ENCODE peak calls at places on chromosomes 13 and 19, in seven cellular contexts. Z, W, I, L, A, X and Q are unnamed samples.
A peak's percentile ranks its signal among the peaks of the same experiment; 100 is the strongest.

GRCh38 chr13:110458594-110459365 is 102.7 kb downstream of the RAB20 start:
- DNase-seq in W (no peak), A (no peak), Z (no peak), I (no peak), X (no peak), L (no peak), Q (no peak)

GRCh38 chr19:37987356-37988332 is 80.6 kb downstream of the SIPA1L3 start:
- DNase-seq in A (no peak), X (no peak), I (no peak), W (no peak), L (no peak), Z (no peak), Q (peak; percentile 37)

GRCh38 chr13:72651196-72651595 is 76.2 kb downstream of the MZT1 start:
- DNase-seq in Z (peak; percentile 27), X (no peak), W (no peak), A (peak; percentile 5), L (no peak), I (no peak), Q (no peak)

GRCh38 chr13:45441633-45442032 is 23.1 kb upstream of the COG3 start:
- DNase-seq in Z (peak; percentile 54), L (peak; percentile 47), W (no peak), A (peak; percentile 16), X (no peak), I (no peak), Q (no peak)

GRCh38 chr19:2244122-2244411 is 5.1 kb upstream of the AMH start:
- DNase-seq in A (no peak), W (no peak), L (no peak), Z (no peak), I (no peak), X (no peak), Q (no peak)

GRCh38 chr19:45424191-45425058 is 708 bp upstream of the ERCC1 start:
- DNase-seq in X (peak; percentile 91), A (peak; percentile 93), I (no peak), W (peak; percentile 96), L (peak; percentile 97), Z (peak; percentile 95), Q (peak; percentile 45)

GRCh38 chr13:87255394-87255793 is 415.8 kb upstream of the SLITRK5 start:
- DNase-seq in W (no peak), A (no peak), Z (no peak), L (no peak), X (no peak), I (no peak), Q (no peak)

GRCh38 chr19:19403373-19403901 is 2.0 kb upstream of the GATAD2A start:
- DNase-seq in W (no peak), A (no peak), X (peak; percentile 87), I (no peak), Z (peak; percentile 66), L (peak; percentile 48), Q (no peak)

GRCh38 chr19:1259206-1259872 is 9.8 kb upstream of the CIRBP start:
- DNase-seq in Z (peak; percentile 38), I (no peak), L (no peak), X (peak; percentile 80), W (peak; percentile 25), A (peak; percentile 63), Q (peak; percentile 74)

GRCh38 chr19:46717034-46717715 is at the start of gene PRKD2:
- DNase-seq in Z (peak; percentile 69), W (peak; percentile 90), L (peak; percentile 72), A (peak; percentile 81), X (peak; percentile 87), I (peak; percentile 88), Q (peak; percentile 98)

GRCh38 chr19:33134571-33135041 is 2.7 kb downstream of the WDR88 start:
- DNase-seq in I (no peak), W (no peak), X (no peak), Z (no peak), A (no peak), L (no peak), Q (peak; percentile 37)

GRCh38 chr13:110242615-110243014 is 64.3 kb downstream of the COL4A1 start:
- DNase-seq in Z (no peak), L (no peak), W (no peak), X (no peak), A (no peak), I (no peak), Q (no peak)

GRCh38 chr13:93765056-93765455 is 538.4 kb downstream of the GPC6 start:
- DNase-seq in Z (no peak), L (no peak), X (no peak), A (no peak), W (no peak), I (no peak), Q (no peak)

GRCh38 chr13:99085139-99085845 is 107.4 kb upstream of the DOCK9 start:
- DNase-seq in I (no peak), A (no peak), W (no peak), Z (no peak), X (no peak), L (no peak), Q (peak; percentile 17)

GRCh38 chr13:50319603-50320296 is 304.5 kb downstream of the KCNRG start:
- DNase-seq in I (no peak), L (peak; percentile 16), A (peak; percentile 67), Z (peak; percentile 75), X (no peak), W (no peak), Q (no peak)

GRCh38 chr13:107458269-107458668 is 757.1 kb downstream of the LIG4 start:
- DNase-seq in X (no peak), L (no peak), A (no peak), I (no peak), Z (no peak), W (no peak), Q (no peak)

GRCh38 chr13:100517135-100517534 is 71.5 kb downstream of the GGACT start:
- DNase-seq in W (peak; percentile 18), Z (no peak), X (no peak), A (no peak), I (no peak), L (no peak), Q (no peak)

GRCh38 chr13:76286178-76286577 is 600.0 kb downstream of the KCTD12 start:
- DNase-seq in X (no peak), L (peak; percentile 10), W (no peak), I (no peak), Z (peak; percentile 28), A (peak; percentile 56), Q (no peak)

GRCh38 chr19:38849746-38850230 is at the start of gene HNRNPL:
- DNase-seq in L (no peak), X (peak; percentile 100), A (no peak), I (peak; percentile 99), W (no peak), Z (no peak), Q (peak; percentile 99)

DNA sequence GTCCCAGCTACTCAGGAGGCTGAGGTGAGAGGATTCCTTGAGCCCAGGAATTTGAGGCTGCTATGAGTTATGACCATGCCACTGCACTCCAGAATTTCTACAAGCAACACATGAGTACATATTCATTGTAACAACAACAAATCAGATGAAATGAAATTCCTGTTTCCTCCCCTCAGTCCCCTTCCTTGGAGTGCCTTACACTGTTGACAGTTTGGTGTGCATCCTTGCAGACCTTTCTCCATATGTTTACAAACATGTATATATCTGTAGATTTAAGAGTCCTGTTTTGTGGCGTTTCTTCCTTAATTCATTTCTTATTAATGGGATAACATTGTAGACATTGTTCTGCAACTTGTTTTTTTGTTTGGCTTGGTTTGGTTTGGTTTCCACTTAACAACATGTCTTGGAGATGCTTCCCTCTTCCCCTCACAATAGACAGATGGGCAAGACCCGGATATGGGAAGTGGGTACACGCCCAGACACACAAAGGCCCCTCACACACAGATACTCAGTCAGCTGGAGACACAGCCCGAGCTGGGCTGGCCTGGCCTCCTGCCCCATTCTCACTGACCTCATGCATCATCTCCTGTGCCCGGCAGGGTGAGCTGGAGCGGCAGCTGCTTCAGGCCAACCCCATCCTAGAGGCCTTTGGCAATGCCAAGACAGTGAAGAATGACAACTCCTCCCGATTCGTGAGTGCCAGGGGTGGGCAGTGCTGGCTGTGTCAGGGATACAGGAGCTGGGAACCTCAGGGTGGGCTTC is 21.7 kb downstream of the MYH14 start:
- DNase-seq in Z (no peak), X (no peak), A (no peak), L (no peak), I (no peak), W (no peak), Q (no peak)
- TF ChIP-seq CTCF in Z (peak; percentile 15), X (no peak), A (no peak), L (no peak), I (no peak), W (no peak), Q (no peak)

DNA sequence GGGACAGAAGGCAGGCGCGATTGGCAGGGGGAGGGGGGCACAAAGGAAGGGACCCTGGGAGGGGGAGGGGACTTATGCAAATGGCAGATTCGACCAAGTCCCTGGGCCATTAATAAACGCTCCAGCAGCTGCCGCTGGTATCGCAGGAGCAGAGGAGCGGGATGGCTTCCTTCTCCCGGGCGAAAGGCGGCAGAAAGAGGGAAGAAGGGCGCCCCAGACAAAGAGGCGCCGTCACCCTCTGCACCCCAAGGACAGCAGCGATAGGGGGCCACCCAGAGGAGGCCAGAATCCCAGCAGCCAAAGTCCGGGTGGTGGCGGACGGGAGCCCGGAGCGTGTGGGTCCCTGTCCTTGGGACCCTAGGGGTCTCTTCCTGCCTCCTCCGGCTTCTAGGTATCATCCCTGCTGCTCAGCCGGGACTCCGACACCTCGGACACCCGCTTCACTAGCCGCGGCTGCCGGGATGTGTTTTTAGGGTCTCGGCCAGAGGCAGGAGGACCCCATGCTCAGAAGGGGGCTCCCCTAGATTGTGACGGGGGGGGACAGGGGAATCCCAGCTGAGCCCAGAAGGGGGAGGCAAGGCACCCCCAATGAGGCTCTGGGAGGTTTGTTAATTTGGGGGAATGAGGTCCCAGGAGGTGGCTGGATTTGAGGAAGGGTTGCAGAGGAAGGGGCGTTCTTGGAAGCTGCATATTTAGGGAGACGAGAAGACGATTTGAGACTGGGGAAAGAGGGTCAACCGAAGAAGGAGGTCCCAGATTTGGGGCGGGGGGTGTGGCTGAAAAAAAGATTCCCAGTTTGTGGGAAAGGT is 1.7 kb downstream of the PTPRS start:
- DNase-seq in W (no peak), X (no peak), I (no peak), Z (no peak), A (no peak), L (no peak), Q (peak; percentile 55)
- TF ChIP-seq CTCF in W (no peak), X (no peak), I (no peak), Z (no peak), A (no peak), L (no peak), Q (no peak)

GRCh38 chr13:27868639-27869435 is 51.0 kb upstream of the PDX1 start:
- DNase-seq in W (no peak), A (peak; percentile 22), Z (peak; percentile 42), I (no peak), X (no peak), L (no peak), Q (no peak)
- TF ChIP-seq CTCF in W (peak; percentile 45), A (peak; percentile 58), Z (peak; percentile 74), I (peak; percentile 67), X (peak; percentile 24), L (peak; percentile 44), Q (peak; percentile 63)

DNA sequence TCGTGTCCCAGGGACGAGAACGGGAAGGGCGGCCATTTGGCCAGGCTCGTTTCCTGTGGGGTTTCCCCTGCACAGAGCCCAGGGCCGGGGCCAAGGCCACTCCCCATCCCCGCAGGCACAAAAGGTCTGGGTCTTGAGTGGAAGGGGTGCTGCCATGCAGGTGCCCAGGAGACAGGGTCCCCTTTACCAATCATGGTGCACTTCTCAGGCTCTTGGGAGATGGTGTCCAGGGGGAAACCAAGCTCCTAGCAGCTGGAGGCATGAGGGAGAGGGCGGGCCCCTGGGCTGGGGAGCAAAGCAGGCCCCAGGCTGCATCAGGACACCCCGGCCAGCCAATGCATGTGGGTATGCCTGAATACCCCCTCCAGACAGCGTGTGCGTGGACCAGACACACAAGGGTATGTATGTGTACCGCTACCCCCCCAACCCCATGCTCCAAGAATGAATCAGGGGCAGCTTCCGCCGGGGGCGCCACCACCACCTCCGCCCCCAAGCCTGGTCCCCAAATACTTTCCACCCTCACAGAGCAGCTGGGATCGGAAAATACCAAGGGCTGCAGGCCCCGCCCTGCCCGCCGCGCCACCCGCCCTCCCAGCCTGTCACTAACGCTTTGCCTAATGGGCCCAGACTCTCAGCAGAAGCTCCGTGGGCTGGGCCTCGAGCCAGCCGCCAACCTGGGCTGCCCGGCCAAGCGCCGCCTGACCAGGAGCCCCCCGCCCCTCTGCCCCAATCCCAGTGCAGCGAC is 37.6 kb upstream of the NANOS3 start:
- DNase-seq in W (no peak), A (peak; percentile 86), L (peak; percentile 87), Z (peak; percentile 94), I (no peak), X (peak; percentile 94), Q (no peak)
- TF ChIP-seq CTCF in W (no peak), A (no peak), L (no peak), Z (no peak), I (no peak), X (no peak), Q (no peak)